ENCODE peak calls at places on chromosome 2, in seven cellular contexts. P is activated CD8-positive, alpha-beta memory T cell treated with anti-CD3 and anti-CD28 coated beads, Interleukin-2, amount 10 ng/mL, durations not matched to agents 7 days and 5 days; D is EL; Q is A673; X is body of pancreas; F is cardiac muscle cell; H is activated T-cell treated with anti-CD3 and anti-CD28 coated beads, Interleukin-2, amount 50 U/mL, for 4 hours. A is an unnamed sample.

GRCh38 chr2:227772197-227772661 is 26.5 kb downstream of the SCYGR8 start:
- DNase-seq in H (no peak), D (no peak), F (no peak), X (no peak), P (no peak), Q (no peak), A (no peak)

GRCh38 chr2:71929482-71929772 is 218.2 kb downstream of the CYP26B1 start:
- DNase-seq in F (no peak), D (no peak), Q (no peak), X (no peak), H (no peak), P (no peak), A (no peak)

GRCh38 chr2:129174143-129174542 is 805.3 kb upstream of the RAB6C start:
- DNase-seq in D (no peak), P (no peak), Q (no peak), X (no peak), H (no peak), F (no peak), A (no peak)

GRCh38 chr2:227462463-227462951 is 9.4 kb upstream of the AGFG1 start:
- DNase-seq in X (no peak), P (no peak), F (no peak), D (no peak), H (no peak), Q (no peak), A (no peak)

GRCh38 chr2:167608487-167608886 is 638.9 kb downstream of the STK39 start:
- DNase-seq in P (no peak), D (no peak), X (no peak), H (no peak), F (no peak), Q (no peak), A (no peak)

GRCh38 chr2:55490554-55490953 is 29.0 kb upstream of the CFAP36 start:
- DNase-seq in P (no peak), H (no peak), X (peak), Q (peak), F (peak), D (peak), A (no peak)

GRCh38 chr2:200466703-200467418 is 43.0 kb downstream of the KCTD18 start:
- DNase-seq in F (peak), Q (no peak), H (peak), D (no peak), P (peak), X (peak), A (no peak)

GRCh38 chr2:145075454-145076062 is 555.6 kb upstream of the ZEB2 start:
- DNase-seq in H (no peak), Q (no peak), F (no peak), D (no peak), X (no peak), P (no peak), A (no peak)

GRCh38 chr2:142944264-142944663 is 66.8 kb downstream of the KYNU start:
- DNase-seq in Q (peak), P (no peak), F (no peak), X (no peak), D (peak), H (no peak), A (peak)

GRCh38 chr2:27960237-27960912 is 69.8 kb downstream of the BABAM2 start:
- DNase-seq in H (no peak), P (peak), X (no peak), D (peak), F (peak), Q (no peak), A (no peak)

GRCh38 chr2:233061007-233061590 is 957 bp downstream of the INPP5D start:
- DNase-seq in Q (no peak), P (peak), X (no peak), F (no peak), D (no peak), H (no peak), A (no peak)

GRCh38 chr2:235332240-235332890 is 161.5 kb upstream of the AGAP1 start:
- DNase-seq in X (no peak), Q (no peak), H (no peak), F (no peak), P (no peak), D (no peak), A (no peak)

GRCh38 chr2:67130526-67131309 is 266.4 kb upstream of the ETAA1 start:
- DNase-seq in X (no peak), Q (no peak), F (peak), H (no peak), P (no peak), D (peak), A (no peak)

GRCh38 chr2:223989206-223989859 is 32.1 kb downstream of the MRPL44 start:
- DNase-seq in F (no peak), D (no peak), H (no peak), X (peak), P (no peak), Q (no peak), A (peak)

GRCh38 chr2:226208726-226209125 is 590.9 kb downstream of the IRS1 start:
- DNase-seq in X (no peak), Q (peak), D (no peak), H (no peak), F (peak), P (no peak), A (no peak)

GRCh38 chr2:208222351-208222750 is 32.5 kb downstream of the IDH1 start:
- DNase-seq in F (no peak), Q (no peak), D (peak), X (no peak), H (no peak), P (no peak), A (no peak)

GRCh38 chr2:240733803-240734495 is 42.3 kb downstream of the AQP12A start:
- DNase-seq in F (no peak), H (no peak), P (no peak), Q (no peak), D (no peak), X (no peak), A (no peak)

GRCh38 chr2:217040099-217040498 is 180.2 kb upstream of the TNP1 start:
- DNase-seq in F (no peak), Q (no peak), D (no peak), P (no peak), X (no peak), H (no peak), A (no peak)

GRCh38 chr2:100744184-100744583 is 75.8 kb upstream of the NPAS2 start:
- DNase-seq in Q (no peak), H (no peak), P (no peak), D (no peak), F (peak), X (no peak), A (no peak)

GRCh38 chr2:120552800-120553471 is 182.7 kb upstream of the GLI2 start:
- DNase-seq in H (no peak), X (peak), F (peak), D (peak), P (peak), Q (peak), A (peak)

GRCh38 chr2:97728091-97728596 is 14.8 kb downstream of the ZAP70 start:
- DNase-seq in X (no peak), P (no peak), F (peak), H (no peak), D (no peak), Q (no peak), A (no peak)

GRCh38 chr2:70942900-70943871 is 7.5 kb downstream of the ATP6V1B1 start:
- DNase-seq in H (no peak), Q (no peak), X (no peak), F (no peak), P (no peak), D (no peak), A (no peak)

GRCh38 chr2:139293992-139294548 is 513.9 kb upstream of the NXPH2 start:
- DNase-seq in F (no peak), P (no peak), H (no peak), X (no peak), D (no peak), Q (no peak), A (no peak)

A was measured in HT-29.